ENCODE peak calls at places on chromosomes 2 and 18, in ten cellular contexts. P is brain microvascular endothelial cell, D is AG09309, R is testis, K is upper lobe of right lung, M is choroid plexus epithelial cell, F is HCT116, Z is epithelial cell of esophagus, G is heart right ventricle, O is dorsolateral prefrontal cortex. T is an unnamed sample.

GRCh38 chr2:199160081-199160480 is 297.7 kb downstream of the SATB2 start:
- DNase-seq in P (no peak), D (no peak), R (peak), K (no peak), M (no peak), F (no peak), Z (no peak), G (no peak), O (no peak), T (no peak)

GRCh38 chr2:224910535-224910934 is 131.7 kb downstream of the DOCK10 start:
- DNase-seq in P (peak), D (no peak), R (no peak), K (no peak), M (peak), F (no peak), Z (no peak), G (no peak), O (no peak), T (peak)

GRCh38 chr2:118987886-118988285 is 45.9 kb downstream of the MARCO start:
- DNase-seq in P (no peak), D (no peak), R (no peak), K (peak), M (no peak), F (no peak), Z (no peak), G (no peak), O (no peak), T (no peak)

GRCh38 chr18:61690418-61691138 is 202.2 kb downstream of the RNF152 start:
- DNase-seq in P (no peak), D (no peak), R (no peak), K (no peak), M (no peak), F (no peak), Z (no peak), G (no peak), O (no peak), T (no peak)

GRCh38 chr2:164363646-164364045 is 257.6 kb downstream of the GRB14 start:
- DNase-seq in P (no peak), D (no peak), R (no peak), K (no peak), M (no peak), F (no peak), Z (no peak), G (no peak), O (no peak), T (no peak)

GRCh38 chr18:45877403-45877802 is 51.9 kb downstream of the SIGLEC15 start:
- DNase-seq in P (no peak), D (no peak), R (no peak), K (no peak), M (no peak), F (no peak), Z (no peak), G (no peak), O (no peak), T (no peak)

GRCh38 chr2:121653035-121653434 is 3.8 kb upstream of the CLASP1 start:
- DNase-seq in P (no peak), D (no peak), R (no peak), K (no peak), M (no peak), F (no peak), Z (no peak), G (no peak), O (no peak), T (no peak)

GRCh38 chr2:237739101-237739500 is 59.5 kb upstream of the RBM44 start:
- DNase-seq in P (no peak), D (no peak), R (peak), K (no peak), M (no peak), F (no peak), Z (no peak), G (peak), O (no peak), T (no peak)

GRCh38 chr2:96143848-96144480 is 1.3 kb downstream of the DUSP2 start:
- DNase-seq in P (no peak), D (no peak), R (no peak), K (peak), M (no peak), F (peak), Z (peak), G (no peak), O (no peak), T (no peak)

GRCh38 chr2:227407601-227408089 is 19.9 kb upstream of the SCYGR1 start:
- DNase-seq in P (no peak), D (no peak), R (no peak), K (peak), M (peak), F (no peak), Z (peak), G (peak), O (no peak), T (no peak)

GRCh38 chr18:80190311-80190710 is 57.0 kb downstream of the PARD6G start:
- DNase-seq in P (no peak), D (no peak), R (no peak), K (no peak), M (no peak), F (no peak), Z (no peak), G (no peak), O (no peak), T (no peak)

GRCh38 chr18:12006488-12006840 is 25.2 kb downstream of the IMPA2 start:
- DNase-seq in P (no peak), D (no peak), R (no peak), K (no peak), M (no peak), F (no peak), Z (no peak), G (no peak), O (no peak), T (no peak)

GRCh38 chr2:9629222-9630000 is 1.4 kb downstream of the YWHAQ start:
- DNase-seq in P (no peak), D (no peak), R (no peak), K (no peak), M (peak), F (no peak), Z (peak), G (no peak), O (no peak), T (peak)

GRCh38 chr2:16900405-16901025 is 234.9 kb upstream of the CYRIA start:
- DNase-seq in P (no peak), D (no peak), R (peak), K (no peak), M (peak), F (peak), Z (peak), G (no peak), O (no peak), T (peak)

GRCh38 chr2:63845866-63846265 is 4.2 kb downstream of the UGP2 start:
- DNase-seq in P (no peak), D (no peak), R (no peak), K (no peak), M (no peak), F (no peak), Z (no peak), G (no peak), O (no peak), T (no peak)

GRCh38 chr2:98502556-98503335 is 58.1 kb downstream of the INPP4A start:
- DNase-seq in P (peak), D (no peak), R (no peak), K (no peak), M (peak), F (no peak), Z (peak), G (no peak), O (no peak), T (no peak)

GRCh38 chr2:133991606-133992168 is 262.2 kb upstream of the MGAT5 start:
- DNase-seq in P (no peak), D (no peak), R (no peak), K (no peak), M (no peak), F (no peak), Z (no peak), G (no peak), O (no peak), T (no peak)

GRCh38 chr2:205902899-205903236 is 183.1 kb downstream of the INO80D start:
- DNase-seq in P (no peak), D (no peak), R (peak), K (no peak), M (no peak), F (no peak), Z (no peak), G (no peak), O (no peak), T (no peak)

GRCh38 chr2:205902041-205902898 is 183.7 kb downstream of the INO80D start:
- DNase-seq in P (no peak), D (no peak), R (peak), K (no peak), M (peak), F (no peak), Z (peak), G (no peak), O (no peak), T (no peak)

GRCh38 chr2:205904873-205905272 is 181.1 kb downstream of the INO80D start:
- DNase-seq in P (no peak), D (no peak), R (no peak), K (no peak), M (no peak), F (no peak), Z (no peak), G (no peak), O (no peak), T (no peak)

GRCh38 chr2:205906419-205906818 is 179.6 kb downstream of the INO80D start:
- DNase-seq in P (no peak), D (no peak), R (no peak), K (no peak), M (no peak), F (no peak), Z (no peak), G (no peak), O (no peak), T (no peak)

DNA sequence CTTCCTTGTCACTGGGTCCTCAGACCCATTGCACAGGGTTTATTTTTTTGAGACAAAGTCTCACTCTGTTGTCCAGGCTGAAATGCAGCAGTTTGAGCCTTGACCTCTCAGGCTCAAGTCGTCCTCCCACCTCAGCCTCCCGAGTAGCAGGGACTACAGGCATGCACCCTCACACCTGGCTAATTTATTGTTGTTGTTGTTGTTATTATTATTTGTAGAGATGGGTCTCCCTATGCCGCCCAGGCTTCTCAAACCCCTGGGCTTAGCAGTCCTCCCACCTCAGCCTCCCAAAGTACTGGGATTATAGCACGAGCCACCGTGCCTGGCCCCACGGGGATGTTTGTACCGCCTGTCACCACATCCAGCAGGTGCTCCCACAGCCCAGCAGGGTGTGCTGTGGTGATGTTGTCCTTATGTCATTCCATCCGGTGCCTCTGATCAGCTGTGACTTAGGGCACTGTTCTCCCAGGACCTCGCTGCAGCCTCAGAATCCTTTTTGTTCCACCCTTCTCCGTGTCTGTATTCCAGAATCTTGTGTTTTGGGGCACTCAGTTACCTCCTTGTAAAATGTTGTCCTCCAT is 182.3 kb downstream of the INO80D start:
- DNase-seq in P (no peak), D (no peak), R (peak), K (no peak), M (peak), F (peak), Z (peak), G (no peak), O (no peak), T (peak)
- TF ChIP-seq CTCF in P (peak), D (peak), R (peak), K (peak), M (peak), F (peak), Z (peak), G (peak), O (no peak), T (peak)

DNA sequence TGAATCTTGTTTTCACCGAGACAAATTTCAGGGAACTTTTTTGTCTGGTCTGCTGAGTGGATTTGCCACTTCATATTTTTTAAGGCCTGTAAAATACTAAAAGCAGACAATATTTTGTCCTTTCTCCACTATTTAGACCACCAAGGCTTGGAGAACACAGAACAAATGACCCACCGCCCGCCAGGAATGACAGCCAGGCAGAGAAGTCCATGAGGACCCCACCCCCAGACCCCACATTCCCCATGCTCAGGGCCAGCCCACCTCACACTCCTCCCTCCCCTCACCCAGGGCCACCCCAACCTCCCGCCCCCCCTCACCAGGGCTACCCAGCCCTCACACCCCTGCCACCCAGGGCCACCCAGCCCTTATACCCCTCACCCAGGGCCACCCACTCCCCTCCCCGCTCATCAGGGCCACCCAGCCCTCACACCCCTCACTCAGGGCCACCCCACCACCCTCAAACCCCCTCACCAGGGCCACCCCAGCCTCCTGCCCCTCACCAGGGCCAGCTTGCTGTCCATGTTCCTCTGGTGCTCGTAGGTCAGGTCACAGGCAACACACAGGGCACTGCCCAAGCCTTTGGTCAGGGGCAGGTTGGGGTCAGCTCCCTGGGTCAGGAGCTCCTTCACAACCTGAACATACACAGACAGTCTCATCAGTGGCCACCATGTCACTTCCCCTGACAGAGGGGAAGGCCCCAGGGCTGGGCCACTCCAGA is 50.6 kb downstream of the ANKMY1 start:
- DNase-seq in P (no peak), D (no peak), R (no peak), K (no peak), M (no peak), F (no peak), Z (no peak), G (no peak), O (no peak), T (no peak)
- H3K4me3 ChIP-seq in P (no peak), D (no peak), R (no peak), K (no peak), M (no peak), F (no peak), Z (no peak), G (no peak), O (no peak), T (no peak)

GRCh38 chr2:1454346-1454745 is 41.1 kb downstream of the TPO start:
- DNase-seq in P (no peak), D (no peak), R (no peak), K (no peak), M (no peak), F (no peak), Z (no peak), G (no peak), O (no peak), T (no peak)
- TF ChIP-seq CTCF in P (no peak), D (no peak), R (no peak), K (no peak), M (no peak), F (no peak), Z (no peak), G (no peak), O (no peak), T (no peak)

GRCh38 chr18:74411475-74411874 is 45.6 kb downstream of the DIPK1C start:
- DNase-seq in P (no peak), D (no peak), R (no peak), K (no peak), M (no peak), F (no peak), Z (no peak), G (no peak), O (no peak), T (no peak)
- H3K4me3 ChIP-seq in P (no peak), D (no peak), R (no peak), K (no peak), M (no peak), F (no peak), Z (no peak), G (no peak), O (no peak), T (no peak)

GRCh38 chr2:209960676-209961630 is 41.5 kb upstream of the RPE start:
- DNase-seq in P (peak), D (no peak), R (peak), K (no peak), M (peak), F (peak), Z (peak), G (peak), O (no peak), T (peak)
- TF ChIP-seq CTCF in P (peak), D (peak), R (peak), K (peak), M (peak), F (peak), Z (peak), G (peak), O (peak), T (peak)

DNA sequence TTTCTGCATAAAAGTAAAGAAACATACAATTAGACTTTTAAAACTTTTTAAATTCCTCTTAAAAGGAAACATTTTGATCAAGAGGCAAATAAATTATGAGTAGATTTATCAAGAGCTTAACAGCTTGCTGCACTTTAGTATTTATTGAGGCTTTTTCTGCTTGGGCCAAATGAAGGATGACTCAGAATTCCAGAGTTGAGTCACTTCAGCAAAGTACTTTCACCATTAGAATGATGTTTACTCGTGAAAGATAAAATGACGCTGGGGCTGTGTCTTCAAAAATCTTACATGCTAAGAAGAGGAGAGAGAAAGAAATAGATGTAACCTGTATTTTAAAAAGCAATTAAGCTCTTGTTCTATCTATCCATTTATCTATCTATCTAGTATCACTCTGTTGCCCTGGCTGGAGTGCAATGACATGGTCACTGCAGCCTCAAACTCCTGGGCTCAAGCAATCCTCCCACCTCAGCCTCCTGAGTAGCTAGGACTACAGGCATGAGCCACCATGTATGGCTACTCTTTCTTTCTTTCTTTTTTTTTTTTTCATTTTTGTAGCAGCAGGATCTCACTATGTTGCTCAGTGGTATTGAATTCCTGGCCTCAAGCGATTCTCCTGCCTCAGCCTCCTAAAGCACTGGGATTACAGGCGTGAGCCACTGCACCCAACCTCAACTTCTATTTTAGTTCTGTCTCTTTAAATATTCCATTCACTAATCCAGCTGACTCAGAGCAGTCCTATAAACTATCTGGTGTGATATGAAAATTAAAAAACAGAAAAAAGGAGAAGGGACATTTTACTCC is 75.2 kb upstream of the RIOK3 start:
- DNase-seq in P (peak), D (peak), R (no peak), K (no peak), M (peak), F (peak), Z (peak), G (no peak), O (no peak), T (peak)
- H3K4me3 ChIP-seq in P (no peak), D (no peak), R (no peak), K (no peak), M (no peak), F (no peak), Z (no peak), G (no peak), O (no peak), T (no peak)